ENCODE peak calls at places on chromosomes 5 and 9, in ten cellular contexts. E is AG08396; S is amygdala; B is NCI-H1417; D is CD8-positive, alpha-beta T cell; P is bronchial epithelial cell; V is EH; I is Karpas-422; R is A549; T is NCI-H1105. Z is an unnamed sample.

GRCh38 chr5:99032234-99033013 is 103.6 kb upstream of the CHD1 start:
- DNase-seq in E (peak), S (peak), B (peak), D (no peak), P (peak), V (peak), I (peak), R (peak), T (no peak), Z (peak)

GRCh38 chr5:53399921-53400697 is 80.3 kb upstream of the FST start:
- DNase-seq in E (no peak), S (no peak), B (no peak), D (no peak), P (no peak), V (peak), I (no peak), R (no peak), T (no peak), Z (no peak)

GRCh38 chr5:157431544-157432200 is 28.3 kb upstream of the NIPAL4 start:
- DNase-seq in E (peak), S (peak), B (peak), D (no peak), P (peak), V (peak), I (peak), R (peak), T (peak), Z (peak)

GRCh38 chr9:78542491-78543175 is 245.7 kb downstream of the PSAT1 start:
- DNase-seq in E (no peak), S (peak), B (no peak), D (no peak), P (no peak), V (no peak), I (no peak), R (no peak), T (no peak), Z (no peak)

GRCh38 chr5:178324481-178325310 is 92.1 kb upstream of the PHYKPL start:
- DNase-seq in E (no peak), S (no peak), B (no peak), D (no peak), P (no peak), V (no peak), I (no peak), R (no peak), T (no peak), Z (no peak)

GRCh38 chr9:21265421-21266189 is 25.8 kb upstream of the IFNA14 start:
- DNase-seq in E (no peak), S (no peak), B (no peak), D (no peak), P (peak), V (no peak), I (no peak), R (no peak), T (no peak), Z (no peak)

GRCh38 chr5:159227452-159227851 is 18.1 kb upstream of the RNF145 start:
- DNase-seq in E (no peak), S (no peak), B (no peak), D (no peak), P (peak), V (no peak), I (no peak), R (no peak), T (no peak), Z (no peak)

GRCh38 chr9:119763260-119763659 is 394.0 kb upstream of the BRINP1 start:
- DNase-seq in E (no peak), S (no peak), B (no peak), D (no peak), P (no peak), V (no peak), I (no peak), R (no peak), T (no peak), Z (no peak)

GRCh38 chr9:127166111-127166510 is 43.7 kb upstream of the ANGPTL2 start:
- DNase-seq in E (no peak), S (no peak), B (no peak), D (no peak), P (no peak), V (no peak), I (peak), R (no peak), T (no peak), Z (no peak)

GRCh38 chr9:111527347-111527746 is 2.4 kb downstream of the ZNF483 start:
- DNase-seq in E (no peak), S (no peak), B (no peak), D (no peak), P (no peak), V (no peak), I (no peak), R (no peak), T (no peak), Z (no peak)

GRCh38 chr9:131980267-131980916 is 99.3 kb downstream of the MED27 start:
- DNase-seq in E (no peak), S (no peak), B (peak), D (no peak), P (no peak), V (no peak), I (no peak), R (no peak), T (no peak), Z (no peak)

GRCh38 chr9:100619194-100619593 is 41.3 kb downstream of the CAVIN4 start:
- DNase-seq in E (no peak), S (no peak), B (no peak), D (no peak), P (no peak), V (no peak), I (no peak), R (no peak), T (no peak), Z (no peak)

GRCh38 chr9:109012876-109013677 is at the start of gene CTNNAL1:
- DNase-seq in E (peak), S (peak), B (peak), D (peak), P (no peak), V (peak), I (peak), R (peak), T (peak), Z (peak)

GRCh38 chr5:115875447-115875846 is 33.7 kb downstream of the AP3S1 start:
- DNase-seq in E (no peak), S (no peak), B (no peak), D (no peak), P (no peak), V (no peak), I (no peak), R (peak), T (no peak), Z (no peak)

GRCh38 chr5:150783422-150783928 is 4.9 kb downstream of the SMIM3 start:
- DNase-seq in E (peak), S (no peak), B (peak), D (peak), P (peak), V (peak), I (no peak), R (no peak), T (peak), Z (peak)

GRCh38 chr5:115377468-115378217 is 81.2 kb upstream of the CCDC112 start:
- DNase-seq in E (peak), S (no peak), B (no peak), D (no peak), P (peak), V (peak), I (no peak), R (peak), T (no peak), Z (no peak)

GRCh38 chr9:89814340-89815040 is 209.7 kb downstream of the GADD45G start:
- DNase-seq in E (no peak), S (no peak), B (peak), D (peak), P (no peak), V (peak), I (no peak), R (no peak), T (no peak), Z (peak)

GRCh38 chr5:71014186-71014585 is 11.0 kb downstream of the NAIP start:
- DNase-seq in E (no peak), S (no peak), B (no peak), D (no peak), P (no peak), V (no peak), I (no peak), R (no peak), T (no peak), Z (no peak)

GRCh38 chr5:168752416-168753190 is 173.4 kb upstream of the PANK3 start:
- DNase-seq in E (no peak), S (no peak), B (no peak), D (no peak), P (no peak), V (no peak), I (no peak), R (no peak), T (no peak), Z (no peak)

GRCh38 chr9:89112243-89112642 is 66.4 kb downstream of the SHC3 start:
- DNase-seq in E (no peak), S (no peak), B (no peak), D (no peak), P (no peak), V (no peak), I (no peak), R (no peak), T (no peak), Z (no peak)

GRCh38 chr5:172437445-172438303 is 16.7 kb downstream of the SH3PXD2B start:
- DNase-seq in E (peak), S (peak), B (peak), D (no peak), P (peak), V (peak), I (no peak), R (peak), T (peak), Z (peak)

GRCh38 chr5:34655354-34655991 is 655 bp upstream of the RAI14 start:
- DNase-seq in E (peak), S (peak), B (peak), D (no peak), P (peak), V (peak), I (no peak), R (peak), T (peak), Z (peak)

GRCh38 chr5:30131-30530 is 61.8 kb upstream of the PLEKHG4B start:
- DNase-seq in E (no peak), S (no peak), B (no peak), D (no peak), P (no peak), V (no peak), I (no peak), R (no peak), T (no peak), Z (no peak)

GRCh38 chr9:21761309-21761901 is 41.0 kb upstream of the MTAP start:
- DNase-seq in E (no peak), S (no peak), B (no peak), D (no peak), P (no peak), V (no peak), I (no peak), R (no peak), T (no peak), Z (no peak)

GRCh38 chr9:10678790-10679189 is 66.0 kb upstream of the PTPRD start:
- DNase-seq in E (no peak), S (no peak), B (no peak), D (no peak), P (peak), V (no peak), I (no peak), R (no peak), T (no peak), Z (no peak)

GRCh38 chr5:172768573-172769323 is 2.2 kb downstream of the DUSP1 start:
- DNase-seq in E (peak), S (no peak), B (no peak), D (no peak), P (peak), V (peak), I (no peak), R (peak), T (no peak), Z (no peak)

GRCh38 chr5:34483442-34484033 is 172.6 kb upstream of the RAI14 start:
- DNase-seq in E (no peak), S (no peak), B (peak), D (no peak), P (no peak), V (no peak), I (no peak), R (no peak), T (no peak), Z (peak)

GRCh38 chr5:77842247-77842646 is 66.1 kb upstream of the TBCA start:
- DNase-seq in E (no peak), S (no peak), B (no peak), D (no peak), P (no peak), V (peak), I (no peak), R (no peak), T (no peak), Z (no peak)

GRCh38 chr5:157342822-157343402 is 77.0 kb downstream of the CYFIP2 start:
- DNase-seq in E (peak), S (no peak), B (no peak), D (no peak), P (peak), V (peak), I (peak), R (peak), T (no peak), Z (peak)

GRCh38 chr5:163379298-163380155 is 57.9 kb upstream of the CCNG1 start:
- DNase-seq in E (peak), S (no peak), B (no peak), D (no peak), P (peak), V (peak), I (no peak), R (peak), T (no peak), Z (no peak)

GRCh38 chr5:146130440-146131045 is 25.2 kb upstream of the PLAC8L1 start:
- DNase-seq in E (peak), S (no peak), B (no peak), D (no peak), P (peak), V (peak), I (peak), R (peak), T (no peak), Z (peak)

GRCh38 chr5:152912924-152913323 is 507.8 kb upstream of the NMUR2 start:
- DNase-seq in E (no peak), S (no peak), B (no peak), D (no peak), P (no peak), V (no peak), I (no peak), R (no peak), T (no peak), Z (no peak)

Z was measured in NCI-H146.